ENCODE peak calls at places on chromosomes 4 and X, in seven cellular contexts. S is uterus, Y is HS-5, N is aorta, W is H4, H is GDM1, O is amygdala. U is an unnamed sample.

GRCh38 chrX:103396186-103396585 is 19.8 kb downstream of the BEX3 start:
- DNase-seq in S (no peak), H (no peak), W (peak; percentile 7), O (no peak), N (no peak), Y (no peak), U (no peak)

GRCh38 chr4:103645991-103646390 is 73.8 kb downstream of the TACR3 start:
- DNase-seq in O (no peak), Y (no peak), H (no peak), W (no peak), S (no peak), N (no peak), U (no peak)

GRCh38 chr4:73127839-73128448 is 58.4 kb upstream of the COX18 start:
- DNase-seq in S (no peak), O (no peak), W (no peak), H (no peak), N (no peak), Y (no peak), U (no peak)

GRCh38 chrX:47216393-47216925 is 2.0 kb upstream of the CDK16 start:
- DNase-seq in W (no peak), O (no peak), H (no peak), N (peak; percentile 25), Y (no peak), S (no peak), U (no peak)

GRCh38 chr4:155780773-155781172 is 22.0 kb downstream of the GUCY1B1 start:
- DNase-seq in Y (no peak), W (no peak), H (no peak), O (no peak), S (no peak), N (no peak), U (no peak)

GRCh38 chr4:27934881-27935280 is 1074.2 kb downstream of the STIM2 start:
- DNase-seq in S (no peak), O (no peak), Y (no peak), N (no peak), H (no peak), W (no peak), U (no peak)

GRCh38 chr4:188452097-188452496 is 312.9 kb downstream of the TRIML1 start:
- DNase-seq in H (no peak), W (no peak), N (no peak), S (no peak), O (no peak), Y (no peak), U (no peak)

GRCh38 chrX:8084023-8084422 is 87.0 kb downstream of the VCX2 start:
- DNase-seq in O (no peak), Y (peak; percentile 37), S (no peak), N (no peak), W (no peak), H (no peak), U (no peak)

GRCh38 chr4:173528378-173529321 is 1.4 kb downstream of the HAND2 start:
- DNase-seq in Y (no peak), O (no peak), S (peak; percentile 56), N (peak; percentile 69), W (no peak), H (no peak), U (no peak)

U was measured in GM06990.